ENCODE peak calls at places on chromosomes 4 and X, in five cellular contexts. H is HCT116, S is PC-9, I is PC-3, F is HepG2. W is an unnamed sample.

GRCh38 chrX:142095816-142096215 is 109.3 kb downstream of the MAGEC2 start:
- DNase-seq in H (no peak), S (no peak), I (no peak), F (no peak), W (peak)

GRCh38 chrX:9745417-9746115 is 20.1 kb downstream of the GPR143 start:
- DNase-seq in H (no peak), S (no peak), I (no peak), F (no peak), W (no peak)

GRCh38 chr4:169582706-169583105 is 29.7 kb downstream of the NEK1 start:
- DNase-seq in H (no peak), S (no peak), I (no peak), F (no peak), W (no peak)

GRCh38 chr4:84530871-84531270 is 31.8 kb upstream of the NKX6-1 start:
- DNase-seq in H (no peak), S (peak), I (peak), F (no peak), W (no peak)

GRCh38 chr4:145909773-145910172 is 28.9 kb downstream of the ZNF827 start:
- DNase-seq in H (no peak), S (peak), I (peak), F (no peak), W (no peak)

GRCh38 chr4:184028571-184028996 is 123.5 kb downstream of the STOX2 start:
- DNase-seq in H (no peak), S (peak), I (no peak), F (no peak), W (no peak)

GRCh38 chrX:66074920-66075879 is 35.3 kb upstream of the VSIG4 start:
- DNase-seq in H (no peak), S (no peak), I (peak), F (no peak), W (no peak)

GRCh38 chr4:5203925-5204324 is 152.6 kb downstream of the STK32B start:
- DNase-seq in H (no peak), S (no peak), I (no peak), F (no peak), W (no peak)

GRCh38 chr4:159206427-159206871 is 103.6 kb downstream of the RAPGEF2 start:
- DNase-seq in H (no peak), S (no peak), I (peak), F (no peak), W (no peak)

GRCh38 chrX:139559383-139560042 is 29.0 kb downstream of the F9 start:
- DNase-seq in H (peak), S (peak), I (peak), F (peak), W (peak)

GRCh38 chr4:70724463-70724862 is 2.7 kb downstream of the RUFY3 start:
- DNase-seq in H (no peak), S (no peak), I (no peak), F (no peak), W (no peak)

GRCh38 chrX:24340501-24340900 is 19.9 kb upstream of the SUPT20HL1 start:
- DNase-seq in H (no peak), S (no peak), I (no peak), F (no peak), W (no peak)

GRCh38 chr4:67565284-67565683 is 6.8 kb downstream of the STAP1 start:
- DNase-seq in H (no peak), S (no peak), I (no peak), F (no peak), W (no peak)

GRCh38 chr4:57023104-57023503 is 44.4 kb downstream of the POLR2B start:
- DNase-seq in H (no peak), S (no peak), I (peak), F (no peak), W (no peak)

GRCh38 chr4:148998719-148999118 is 556.5 kb upstream of the NR3C2 start:
- DNase-seq in H (peak), S (no peak), I (peak), F (peak), W (no peak)

GRCh38 chrX:12970691-12971202 is 4.2 kb upstream of the TMSB4X start:
- DNase-seq in H (no peak), S (no peak), I (peak), F (peak), W (peak)

GRCh38 chr4:86032476-86033022 is 327.3 kb downstream of the MAPK10 start:
- DNase-seq in H (no peak), S (peak), I (peak), F (no peak), W (peak)

GRCh38 chr4:173450281-173450680 is 51.4 kb upstream of the SCRG1 start:
- DNase-seq in H (no peak), S (no peak), I (no peak), F (no peak), W (no peak)

GRCh38 chr4:13525606-13526281 is 18.6 kb downstream of the NKX3-2 start:
- DNase-seq in H (no peak), S (no peak), I (no peak), F (no peak), W (no peak)

GRCh38 chr4:13528823-13529129 is 15.5 kb downstream of the NKX3-2 start:
- DNase-seq in H (no peak), S (no peak), I (no peak), F (no peak), W (no peak)

GRCh38 chr4:13527983-13528822 is 16.1 kb downstream of the NKX3-2 start:
- DNase-seq in H (no peak), S (no peak), I (no peak), F (no peak), W (no peak)

GRCh38 chr4:13526658-13527057 is 17.6 kb downstream of the NKX3-2 start:
- DNase-seq in H (no peak), S (no peak), I (no peak), F (no peak), W (no peak)

DNA sequence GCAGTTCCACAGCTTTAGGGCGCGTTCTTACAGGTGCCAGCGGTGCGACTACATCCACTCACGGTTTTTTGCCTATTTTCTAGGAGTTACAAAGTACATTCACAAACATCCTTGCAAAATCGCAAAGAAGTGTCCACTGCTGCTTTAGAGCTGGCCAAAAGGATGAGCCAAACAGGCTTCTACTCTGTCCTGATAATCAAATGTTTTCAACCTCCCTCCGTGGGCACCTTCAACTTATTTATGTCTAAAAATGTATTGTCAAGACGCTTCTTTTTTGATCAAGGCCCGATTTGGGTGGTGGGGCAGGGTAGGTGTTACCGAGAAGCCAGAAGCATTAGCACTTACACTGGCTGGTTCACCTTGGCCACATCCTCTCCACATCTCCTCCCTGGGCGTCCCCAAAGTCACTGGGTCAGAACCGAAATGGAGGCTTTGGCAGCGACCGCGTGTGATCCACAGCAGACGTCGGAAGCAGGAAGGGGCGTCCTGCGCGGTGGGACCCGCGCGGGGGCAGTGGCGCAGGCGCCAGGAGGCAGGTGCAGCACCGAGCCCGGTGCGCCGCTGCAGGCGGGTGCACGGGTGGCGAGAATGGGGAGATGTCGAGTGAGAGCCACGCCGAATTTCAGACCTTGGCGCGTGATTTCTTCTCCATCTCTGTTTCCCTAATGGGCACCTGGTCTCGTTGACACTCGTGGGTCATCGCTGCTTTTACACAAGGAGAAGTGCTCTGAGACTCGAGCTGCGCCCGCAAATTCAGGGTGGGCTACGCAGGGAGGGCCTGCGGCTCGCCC is 16.9 kb downstream of the NKX3-2 start:
- DNase-seq in H (no peak), S (no peak), I (no peak), F (no peak), W (no peak)
- TF ChIP-seq EZH2 in H (no peak), S (no peak), I (no peak), F (no peak), W (no peak)

GRCh38 chrX:129600981-129601424 is 53.8 kb downstream of the APLN start:
- DNase-seq in H (no peak), S (no peak), I (peak), F (peak), W (peak)
- TF ChIP-seq CTCF in H (peak), S (peak), I (peak), F (peak), W (peak)

DNA sequence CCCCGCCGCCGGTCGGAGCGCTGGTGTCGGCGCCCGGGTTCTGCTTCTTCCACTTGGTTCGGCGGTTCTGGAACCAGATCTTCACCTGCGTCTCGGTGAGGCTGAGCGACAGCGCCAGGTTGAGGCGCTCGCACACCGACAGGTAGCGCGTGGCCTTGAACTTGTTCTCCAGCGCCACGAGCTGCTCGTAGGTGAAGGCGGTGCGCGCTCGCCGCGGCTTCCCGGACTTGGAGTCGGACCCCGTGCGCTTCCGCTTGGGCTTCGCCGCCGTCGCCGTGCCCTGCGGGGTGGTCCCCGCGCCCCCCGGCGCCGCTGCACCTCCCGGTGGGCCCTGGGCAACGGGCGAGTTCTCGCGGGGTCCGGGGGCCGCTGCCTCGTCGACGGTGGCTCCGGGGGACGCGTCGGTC is 3.1 kb downstream of the NKX1-1 start:
- DNase-seq in H (no peak), S (no peak), I (no peak), F (no peak), W (peak)
- TF ChIP-seq EZH2 in H (no peak), S (no peak), I (no peak), F (no peak), W (no peak)

DNA sequence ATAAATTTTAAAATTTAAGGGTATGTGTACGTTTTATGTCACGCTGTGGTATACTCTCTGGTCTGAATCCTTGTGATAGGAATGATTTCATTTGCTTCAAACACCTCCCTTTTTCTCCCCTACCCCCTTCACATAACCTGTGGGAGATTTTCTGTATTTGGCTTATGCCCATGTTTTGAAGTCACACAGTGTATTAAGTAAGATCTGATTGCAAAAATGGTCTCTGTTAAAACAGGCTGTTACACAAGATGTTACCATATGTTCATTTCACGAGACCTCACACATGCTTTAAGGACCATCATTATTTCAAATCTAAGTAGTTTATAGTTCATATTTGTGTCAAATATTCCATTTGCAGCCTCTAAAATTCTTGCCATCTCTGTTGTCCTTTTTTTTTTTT is 63.5 kb downstream of the TMEM131L start:
- DNase-seq in H (no peak), S (no peak), I (no peak), F (no peak), W (no peak)
- TF ChIP-seq CTCF in H (no peak), S (no peak), I (no peak), F (no peak), W (no peak)

GRCh38 chrX:18855919-18856644 is 127.8 kb downstream of the PHKA2 start:
- DNase-seq in H (no peak), S (no peak), I (no peak), F (no peak), W (no peak)
- TF ChIP-seq EZH2 in H (no peak), S (no peak), I (no peak), F (no peak), W (no peak)

GRCh38 chr4:28225689-28226353 is 1365.2 kb downstream of the STIM2 start:
- DNase-seq in H (no peak), S (no peak), I (no peak), F (no peak), W (peak)
- TF ChIP-seq CTCF in H (no peak), S (no peak), I (no peak), F (no peak), W (peak)

GRCh38 chr4:87422104-87423052 is at the start of gene NUDT9:
- DNase-seq in H (peak), S (peak), I (peak), F (peak), W (peak)
- TF ChIP-seq EZH2 in H (no peak), S (no peak), I (no peak), F (no peak), W (no peak)

DNA sequence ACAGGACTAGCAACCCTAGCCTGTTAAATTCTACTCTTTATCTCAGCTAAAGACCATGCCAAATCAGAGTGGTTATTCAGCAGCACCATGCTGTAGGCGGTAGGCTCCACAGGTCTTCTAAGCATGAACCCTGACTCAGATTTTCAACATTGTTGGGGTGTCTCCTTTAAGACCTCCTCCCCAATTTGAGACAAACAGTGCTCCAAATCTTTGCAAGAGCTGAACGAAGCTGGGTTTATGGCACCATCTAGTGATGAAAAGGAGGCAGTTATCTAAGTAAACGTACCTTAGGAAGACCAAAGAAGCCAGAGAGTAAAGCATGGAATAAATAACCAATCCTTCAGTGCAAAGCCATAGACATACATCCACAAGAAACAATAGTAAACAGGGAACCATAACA is 334.5 kb upstream of the SLC7A11 start:
- DNase-seq in H (peak), S (no peak), I (peak), F (peak), W (peak)
- TF ChIP-seq CTCF in H (peak), S (peak), I (peak), F (peak), W (peak)